ENCODE peak calls at places on chromosomes 4 and X, in nine cellular contexts. B is tibial artery, L is left lung, Q is fibroblast of the aortic adventitia, O is SJSA1, U is foreskin fibroblast, C is upper lobe of left lung, S is bronchial epithelial cell, N is suprapubic skin. T is an unnamed sample.

GRCh38 chr4:184955636-184956035 is 62.7 kb upstream of the HELT start:
- DNase-seq in N (no peak), L (no peak), U (no peak), B (no peak), O (no peak), S (no peak), Q (no peak), C (no peak), T (no peak)

GRCh38 chrX:9885150-9885549 is 82.0 kb upstream of the CLDN34 start:
- DNase-seq in C (no peak), N (no peak), S (peak), L (peak), O (peak), U (peak), B (no peak), Q (peak), T (peak)

GRCh38 chrX:48676893-48677270 is 6.7 kb upstream of the WAS start:
- DNase-seq in L (no peak), Q (no peak), U (no peak), O (no peak), C (no peak), S (no peak), B (no peak), N (no peak), T (peak)

GRCh38 chrX:13750204-13750603 is 15.7 kb downstream of the OFD1 start:
- DNase-seq in C (no peak), Q (peak), S (peak), L (no peak), U (no peak), O (no peak), B (no peak), N (no peak), T (peak)

GRCh38 chr4:137238456-137238855 is 293.8 kb downstream of the PCDH18 start:
- DNase-seq in O (no peak), C (no peak), S (no peak), B (no peak), Q (no peak), L (no peak), N (no peak), U (no peak), T (no peak)

GRCh38 chr4:53775381-53775780 is 184.1 kb upstream of the LNX1 start:
- DNase-seq in N (no peak), L (no peak), U (no peak), C (no peak), O (no peak), B (no peak), S (no peak), Q (no peak), T (no peak)

GRCh38 chr4:23374280-23374679 is 515.6 kb downstream of the PPARGC1A start:
- DNase-seq in L (no peak), Q (no peak), B (no peak), C (no peak), N (no peak), O (no peak), S (peak), U (no peak), T (peak)

GRCh38 chr4:112296949-112297483 is at the start of gene ALPK1:
- DNase-seq in N (no peak), S (peak), L (no peak), U (peak), B (no peak), C (no peak), O (peak), Q (peak), T (peak)

GRCh38 chr4:152850377-152850776 is 70.6 kb downstream of the ARFIP1 start:
- DNase-seq in N (peak), S (peak), O (no peak), C (no peak), L (peak), Q (peak), U (peak), B (no peak), T (peak)

GRCh38 chrX:107672955-107673378 is 44.7 kb downstream of the PRPS1 start:
- DNase-seq in Q (peak), S (peak), C (peak), N (peak), U (no peak), O (peak), L (peak), B (peak), T (peak)

GRCh38 chrX:155645180-155645579 is 32.4 kb upstream of the TMLHE start:
- DNase-seq in Q (no peak), L (no peak), O (no peak), U (no peak), C (no peak), N (no peak), S (no peak), B (no peak), T (no peak)

GRCh38 chr4:1667273-1667672 is 16.8 kb downstream of the FAM53A start:
- DNase-seq in U (no peak), Q (no peak), B (no peak), N (no peak), S (no peak), L (no peak), O (no peak), C (peak), T (no peak)

GRCh38 chrX:23317799-23318724 is 16.6 kb upstream of the PTCHD1 start:
- DNase-seq in B (no peak), Q (peak), U (no peak), L (peak), N (no peak), O (peak), C (no peak), S (no peak), T (peak)

GRCh38 chr4:73343432-73343831 is 60.7 kb upstream of the ALB start:
- DNase-seq in C (no peak), Q (no peak), B (no peak), L (no peak), U (no peak), O (no peak), N (no peak), S (no peak), T (no peak)

GRCh38 chr4:153267013-153267412 is 62.8 kb downstream of the TRIM2 start:
- DNase-seq in S (no peak), C (no peak), N (no peak), L (no peak), Q (no peak), B (no peak), U (no peak), O (peak), T (no peak)

GRCh38 chr4:71429106-71429505 is 90.3 kb downstream of the SLC4A4 start:
- DNase-seq in Q (no peak), S (no peak), U (no peak), N (no peak), C (no peak), L (no peak), O (no peak), B (no peak), T (no peak)

GRCh38 chr4:20288846-20289512 is 37.3 kb downstream of the SLIT2 start:
- DNase-seq in S (peak), Q (peak), N (no peak), L (no peak), O (no peak), B (no peak), U (peak), C (no peak), T (peak)

GRCh38 chrX:16100673-16101072 is 22.7 kb upstream of the GRPR start:
- DNase-seq in N (no peak), S (no peak), O (no peak), U (no peak), C (no peak), Q (no peak), B (no peak), L (no peak), T (no peak)

GRCh38 chrX:13092455-13092941 is 48.1 kb upstream of the FAM9C start:
- DNase-seq in U (no peak), S (no peak), B (no peak), Q (no peak), L (peak), O (no peak), C (no peak), N (no peak), T (no peak)

GRCh38 chr4:123825596-123826291 is 429.1 kb downstream of the SPRY1 start:
- DNase-seq in O (no peak), N (no peak), L (no peak), U (peak), C (no peak), Q (peak), B (no peak), S (peak), T (no peak)

GRCh38 chr4:148447672-148448071 is 5.5 kb upstream of the NR3C2 start:
- DNase-seq in C (no peak), N (no peak), U (no peak), Q (no peak), O (no peak), S (peak), L (no peak), B (no peak), T (peak)

GRCh38 chrX:17713288-17713687 is 24.0 kb upstream of the SCML1 start:
- DNase-seq in L (no peak), O (no peak), B (no peak), U (no peak), Q (no peak), N (no peak), C (no peak), S (no peak), T (no peak)

GRCh38 chr4:2292679-2293108 is 30.8 kb upstream of the MXD4 start:
- DNase-seq in O (no peak), Q (peak), C (no peak), B (peak), N (peak), U (peak), S (no peak), L (no peak), T (no peak)

GRCh38 chr4:8862800-8863758 is 8.6 kb downstream of the HMX1 start:
- DNase-seq in B (no peak), Q (no peak), S (no peak), O (no peak), L (peak), N (no peak), U (no peak), C (no peak), T (no peak)

GRCh38 chrX:113510586-113510985 is 670.0 kb upstream of the AMOT start:
- DNase-seq in O (no peak), B (no peak), N (no peak), S (no peak), L (no peak), U (no peak), C (no peak), Q (peak), T (no peak)

GRCh38 chr4:28469886-28470285 is 1609.2 kb downstream of the STIM2 start:
- DNase-seq in B (no peak), N (no peak), L (no peak), U (no peak), Q (peak), S (no peak), C (no peak), O (no peak), T (no peak)

GRCh38 chr4:101355767-101356702 is 8.7 kb upstream of the PPP3CA start:
- DNase-seq in C (no peak), S (peak), B (no peak), O (peak), N (no peak), Q (peak), U (peak), L (no peak), T (peak)

GRCh38 chr4:123415977-123416376 is 19.4 kb downstream of the SPRY1 start:
- DNase-seq in O (peak), N (no peak), S (peak), B (no peak), C (no peak), L (no peak), U (peak), Q (peak), T (peak)

GRCh38 chr4:8238515-8239053 is 31.0 kb upstream of the HTRA3 start:
- DNase-seq in Q (no peak), B (no peak), O (no peak), S (no peak), U (no peak), L (peak), C (peak), N (no peak), T (no peak)

GRCh38 chrX:140701480-140701879 is 8.1 kb upstream of the LINC00632 start:
- DNase-seq in N (no peak), B (no peak), O (no peak), Q (peak), L (no peak), S (peak), C (no peak), U (no peak), T (peak)

GRCh38 chr4:176404591-176404990 is 84.8 kb downstream of the SPCS3 start:
- DNase-seq in L (no peak), N (no peak), U (peak), C (no peak), Q (peak), O (peak), S (peak), B (no peak), T (peak)

GRCh38 chr4:114905017-114905416 is 208.4 kb downstream of the NDST4 start:
- DNase-seq in Q (no peak), L (no peak), N (no peak), U (no peak), C (no peak), B (no peak), O (no peak), S (no peak), T (no peak)

GRCh38 chr4:47641755-47642154 is 156.7 kb downstream of the ATP10D start:
- DNase-seq in O (no peak), Q (no peak), S (no peak), C (no peak), N (no peak), L (no peak), B (no peak), U (peak), T (no peak)

DNA sequence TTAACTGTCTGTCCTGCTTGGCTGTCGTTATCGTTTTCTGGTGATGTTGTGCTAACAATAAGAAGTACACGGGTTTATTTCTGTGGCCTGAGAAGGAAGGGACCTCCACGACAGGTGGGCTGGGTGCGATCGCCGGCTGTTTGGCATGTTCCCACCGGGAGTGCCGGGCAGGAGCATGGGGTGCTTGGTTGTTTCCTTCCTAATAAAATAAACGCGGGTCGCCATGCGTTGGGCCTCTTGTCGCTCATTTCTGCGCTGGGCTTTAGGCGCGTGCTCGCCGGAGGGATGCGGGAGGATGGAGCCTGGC is 711 bp upstream of the GDI1 start:
- DNase-seq in L (no peak), C (no peak), U (no peak), N (peak), O (no peak), S (no peak), B (no peak), Q (no peak), T (no peak)
- H3K4me3 ChIP-seq in L (peak), C (peak), U (peak), N (peak), O (peak), S (peak), B (peak), Q (peak), T (peak)

GRCh38 chr4:94650690-94651089 is 107.1 kb upstream of the BMPR1B start:
- DNase-seq in S (no peak), L (no peak), Q (peak), C (no peak), N (no peak), O (no peak), B (no peak), U (no peak), T (no peak)
- H3K4me3 ChIP-seq in S (no peak), L (no peak), Q (no peak), C (no peak), N (no peak), O (no peak), B (no peak), U (no peak), T (no peak)

GRCh38 chr4:6177587-6178197 is 22.7 kb downstream of the JAKMIP1 start:
- DNase-seq in U (no peak), S (no peak), B (no peak), Q (no peak), O (no peak), C (no peak), L (no peak), N (no peak), T (no peak)

GRCh38 chr4:6179362-6179761 is 21.0 kb downstream of the JAKMIP1 start:
- DNase-seq in S (no peak), N (no peak), Q (no peak), L (no peak), O (no peak), U (no peak), C (no peak), B (no peak), T (no peak)

GRCh38 chr4:6175426-6175825 is 24.9 kb downstream of the JAKMIP1 start:
- DNase-seq in U (no peak), Q (no peak), N (no peak), O (no peak), S (no peak), B (no peak), L (no peak), C (no peak), T (no peak)

GRCh38 chr4:6180841-6181631 is 19.3 kb downstream of the JAKMIP1 start:
- DNase-seq in C (no peak), U (no peak), O (no peak), B (no peak), Q (no peak), S (no peak), L (no peak), N (no peak), T (no peak)

DNA sequence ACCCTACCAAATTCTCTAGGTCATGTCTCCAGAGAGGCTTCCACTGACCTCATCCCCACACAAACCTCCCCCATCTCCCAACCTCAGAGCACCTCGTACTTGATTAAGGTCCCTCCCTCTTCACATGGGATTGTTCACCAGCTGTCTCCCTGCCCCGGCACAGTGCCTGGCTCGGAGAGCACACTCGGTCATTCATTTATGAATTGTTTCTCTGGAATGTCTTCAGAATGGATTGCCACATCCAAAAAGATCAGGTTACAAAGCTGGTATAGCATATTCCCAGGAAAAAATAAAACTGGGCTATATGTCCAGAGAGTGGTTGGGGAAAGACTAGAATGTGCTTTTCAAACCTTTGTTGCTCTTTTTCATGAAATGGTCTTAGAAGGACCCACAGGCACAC is 21.6 kb downstream of the JAKMIP1 start:
- DNase-seq in B (no peak), O (no peak), L (no peak), C (no peak), S (peak), Q (no peak), N (no peak), U (no peak), T (no peak)
- H3K4me3 ChIP-seq in B (no peak), O (no peak), L (no peak), C (no peak), S (no peak), Q (no peak), N (no peak), U (no peak), T (no peak)

GRCh38 chrX:153494061-153494460 is 719 bp upstream of the BGN start:
- DNase-seq in L (no peak), C (no peak), O (no peak), S (no peak), U (no peak), Q (peak), B (no peak), N (no peak), T (no peak)

GRCh38 chrX:153495362-153495751 is 577 bp downstream of the BGN start:
- DNase-seq in U (no peak), B (peak), S (peak), N (no peak), Q (peak), C (peak), L (no peak), O (no peak), T (peak)

GRCh38 chrX:153498453-153498852 is 3.7 kb downstream of the BGN start:
- DNase-seq in B (no peak), S (no peak), N (no peak), U (no peak), O (no peak), C (peak), Q (no peak), L (no peak), T (no peak)

GRCh38 chrX:153494541-153495361 is at the start of gene BGN:
- DNase-seq in O (peak), S (no peak), B (peak), U (peak), Q (peak), L (no peak), C (peak), N (no peak), T (no peak)

GRCh38 chrX:153495903-153496629 is 1.3 kb downstream of the BGN start:
- DNase-seq in L (no peak), N (no peak), B (no peak), C (peak), Q (no peak), U (no peak), O (no peak), S (no peak), T (no peak)
- H3K4me3 ChIP-seq in L (peak), N (peak), B (peak), C (peak), Q (peak), U (peak), O (no peak), S (no peak), T (no peak)

GRCh38 chr4:139660518-139661149 is 5.0 kb upstream of the MGST2 start:
- DNase-seq in S (no peak), U (no peak), B (no peak), L (no peak), C (no peak), Q (no peak), O (no peak), N (no peak), T (no peak)
- H3K4me3 ChIP-seq in S (no peak), U (no peak), B (no peak), L (no peak), C (no peak), Q (no peak), O (no peak), N (no peak), T (no peak)

GRCh38 chr4:80074059-80074458 is 1.0 kb upstream of the ANTXR2 start:
- DNase-seq in N (no peak), B (no peak), S (no peak), Q (no peak), L (no peak), C (no peak), U (no peak), O (no peak), T (no peak)
- H3K4me3 ChIP-seq in N (no peak), B (no peak), S (no peak), Q (no peak), L (no peak), C (no peak), U (no peak), O (no peak), T (no peak)

T was measured in epithelial cell of esophagus.